ENCODE peak calls at places on chromosomes 11 and 22, in five cellular contexts. O is fibroblast of mammary gland, C is HFF-Myc, A is astrocyte of the spinal cord, P is fibroblast of pulmonary artery. M is an unnamed sample.
A peak's percentile ranks its signal among the peaks of the same experiment; 100 is the strongest.

GRCh38 chr11:106727261-106727660 is 291.0 kb downstream of the GUCY1A2 start:
- DNase-seq in O (no peak), C (no peak), A (peak; percentile 22), P (no peak), M (peak; percentile 19)

GRCh38 chr11:75597636-75598035 is 35.6 kb downstream of the SERPINH1 start:
- DNase-seq in O (peak; percentile 38), C (no peak), A (peak; percentile 17), P (peak; percentile 44), M (no peak)

GRCh38 chr11:45348729-45349128 is 62.6 kb upstream of the SYT13 start:
- DNase-seq in O (no peak), C (no peak), A (no peak), P (no peak), M (no peak)

GRCh38 chr11:133520707-133521106 is 11.6 kb downstream of the OPCML start:
- DNase-seq in O (no peak), C (no peak), A (no peak), P (no peak), M (no peak)

GRCh38 chr11:57482782-57483569 is 22.6 kb downstream of the RTN4RL2 start:
- DNase-seq in O (peak; percentile 35), C (no peak), A (no peak), P (no peak), M (no peak)

GRCh38 chr11:96219981-96220623 is 122.9 kb downstream of the MAML2 start:
- DNase-seq in O (peak; percentile 79), C (no peak), A (no peak), P (peak; percentile 75), M (no peak)

GRCh38 chr22:17969732-17970131 is 54.6 kb downstream of the MICAL3 start:
- DNase-seq in O (peak; percentile 96), C (no peak), A (peak; percentile 91), P (peak; percentile 96), M (peak; percentile 86)

GRCh38 chr11:795638-796564 is 2.2 kb downstream of the SLC25A22 start:
- DNase-seq in O (peak; percentile 94), C (no peak), A (peak; percentile 82), P (peak; percentile 73), M (no peak)

GRCh38 chr11:13717331-13717730 is 48.9 kb downstream of the FAR1 start:
- DNase-seq in O (peak; percentile 52), C (peak; percentile 39), A (peak; percentile 70), P (peak; percentile 76), M (peak; percentile 29)

GRCh38 chr22:46149493-46149997 is 781 bp upstream of the PPARA start:
- DNase-seq in O (no peak), C (no peak), A (peak; percentile 10), P (peak; percentile 10), M (no peak)

GRCh38 chr11:59859695-59860094 is 6.6 kb downstream of the TCN1 start:
- DNase-seq in O (no peak), C (no peak), A (no peak), P (no peak), M (no peak)

GRCh38 chr22:17965538-17966402 is 58.6 kb downstream of the MICAL3 start:
- DNase-seq in O (no peak), C (no peak), A (no peak), P (no peak), M (no peak)

GRCh38 chr11:66126808-66127555 is 56.9 kb downstream of the PACS1 start:
- DNase-seq in O (peak; percentile 79), C (no peak), A (peak; percentile 71), P (peak; percentile 83), M (no peak)

GRCh38 chr22:49734882-49735281 is 92.8 kb downstream of the BRD1 start:
- DNase-seq in O (no peak), C (no peak), A (no peak), P (no peak), M (no peak)

GRCh38 chr22:49736538-49736937 is 91.1 kb downstream of the BRD1 start:
- DNase-seq in O (no peak), C (no peak), A (no peak), P (no peak), M (no peak)

GRCh38 chr22:49734390-49734789 is 93.3 kb downstream of the BRD1 start:
- DNase-seq in O (no peak), C (no peak), A (no peak), P (no peak), M (no peak)

GRCh38 chr22:49737101-49737551 is 90.5 kb downstream of the BRD1 start:
- DNase-seq in O (no peak), C (no peak), A (no peak), P (no peak), M (no peak)

GRCh38 chr22:49735411-49736311 is 92.0 kb downstream of the BRD1 start:
- DNase-seq in O (no peak), C (no peak), A (no peak), P (peak; percentile 8), M (no peak)
- TF ChIP-seq CTCF in O (no peak), C (no peak), A (no peak), P (no peak), M (no peak)

DNA sequence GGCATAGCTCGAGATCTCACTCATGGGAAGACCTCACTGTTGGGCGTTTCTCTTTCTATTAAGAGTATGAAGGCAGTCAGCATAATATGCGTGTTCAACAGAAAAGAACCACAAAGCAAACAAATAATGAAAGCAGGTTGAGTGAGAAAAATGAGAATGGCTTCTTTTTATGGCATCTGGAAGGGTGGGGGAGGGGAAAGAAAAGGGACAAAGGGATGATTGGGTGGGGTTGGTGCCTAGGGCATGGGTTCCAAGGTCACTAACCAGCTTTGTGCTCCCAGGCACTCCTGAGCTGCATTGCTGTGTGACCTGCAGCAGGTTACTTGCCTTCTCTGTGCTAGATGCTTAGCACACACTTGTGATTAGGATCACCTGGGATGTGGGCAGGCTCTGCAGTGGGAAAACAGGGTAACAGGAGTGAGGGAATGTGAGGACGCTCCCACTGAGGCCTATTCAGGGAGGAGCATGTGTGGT is 74.6 kb downstream of the KIAA1671 start:
- DNase-seq in O (no peak), C (no peak), A (no peak), P (no peak), M (no peak)
- H3K4me3 ChIP-seq in O (no peak overlapping the region), C (no peak overlapping the region), A (no peak overlapping the region), P (no peak overlapping the region), M (no peak overlapping the region)

GRCh38 chr11:87317441-87317840 is 279.7 kb downstream of the TMEM135 start:
- DNase-seq in O (no peak), C (no peak), A (no peak), P (no peak), M (no peak)

GRCh38 chr11:87315229-87315628 is 277.5 kb downstream of the TMEM135 start:
- DNase-seq in O (no peak), C (no peak), A (no peak), P (no peak), M (no peak)

GRCh38 chr11:87316491-87316890 is 278.8 kb downstream of the TMEM135 start:
- DNase-seq in O (no peak), C (no peak), A (no peak), P (no peak), M (no peak)
- TF ChIP-seq CTCF in O (no peak), C (no peak), A (no peak), P (no peak), M (no peak)

GRCh38 chr11:64035581-64035980 is at the start of gene FLRT1:
- DNase-seq in O (no peak), C (no peak), A (no peak), P (no peak), M (no peak)
- H3K4me3 ChIP-seq in O (no peak within 1 kb of the TSS), C (peak within 1 kb of the TSS; percentile 18), A (no peak within 1 kb of the TSS), P (peak within 1 kb of the TSS; percentile 7), M (peak within 1 kb of the TSS; percentile 32)

GRCh38 chr22:44090571-44090905 is 66.4 kb downstream of the PARVB start:
- DNase-seq in O (no peak), C (no peak), A (no peak), P (no peak), M (no peak)

GRCh38 chr22:44089717-44090570 is 65.8 kb downstream of the PARVB start:
- DNase-seq in O (no peak), C (no peak), A (no peak), P (no peak), M (no peak)

GRCh38 chr22:44092636-44093220 is 68.6 kb downstream of the PARVB start:
- DNase-seq in O (no peak), C (no peak), A (no peak), P (no peak), M (no peak)

GRCh38 chr22:44091751-44092150 is 67.6 kb downstream of the PARVB start:
- DNase-seq in O (no peak), C (no peak), A (no peak), P (no peak), M (no peak)

DNA sequence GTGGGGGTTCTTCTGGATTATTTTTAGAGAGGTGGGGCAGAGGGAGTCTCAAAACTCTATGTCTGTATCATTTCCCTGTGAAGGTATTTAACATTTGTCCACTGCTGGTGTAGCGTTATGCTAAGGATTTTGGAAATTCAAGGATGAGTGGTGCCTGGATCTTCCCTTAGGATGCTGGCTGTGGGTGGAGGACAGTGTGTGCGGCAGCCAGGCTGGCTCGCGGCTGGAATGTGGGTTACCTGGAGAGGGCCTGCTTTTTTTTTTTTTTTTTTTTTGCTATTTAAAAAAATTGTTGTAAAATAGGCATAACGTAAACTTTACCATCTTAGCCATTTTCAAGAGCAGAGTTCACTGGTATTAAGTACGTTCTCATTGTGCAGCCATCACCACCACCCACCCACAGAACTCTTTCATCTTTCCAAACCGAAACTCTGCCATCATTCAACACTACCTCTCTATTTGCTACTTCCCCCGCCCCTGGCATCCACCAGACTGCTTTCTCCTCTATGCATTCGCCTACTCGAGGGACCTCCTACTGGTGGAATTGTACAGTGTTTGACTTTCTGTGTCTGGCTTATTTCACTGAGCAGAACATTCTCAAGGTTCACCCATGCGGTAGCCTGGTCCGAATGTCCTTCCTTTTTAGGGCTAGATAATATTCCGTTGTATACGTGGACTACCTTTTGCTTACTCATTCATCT is 67.1 kb downstream of the PARVB start:
- DNase-seq in O (peak; percentile 9), C (no peak), A (peak; percentile 10), P (peak; percentile 31), M (no peak)
- TF ChIP-seq CTCF in O (peak; percentile 29), C (peak; percentile 38), A (peak; percentile 29), P (peak; percentile 36), M (peak; percentile 56)

DNA sequence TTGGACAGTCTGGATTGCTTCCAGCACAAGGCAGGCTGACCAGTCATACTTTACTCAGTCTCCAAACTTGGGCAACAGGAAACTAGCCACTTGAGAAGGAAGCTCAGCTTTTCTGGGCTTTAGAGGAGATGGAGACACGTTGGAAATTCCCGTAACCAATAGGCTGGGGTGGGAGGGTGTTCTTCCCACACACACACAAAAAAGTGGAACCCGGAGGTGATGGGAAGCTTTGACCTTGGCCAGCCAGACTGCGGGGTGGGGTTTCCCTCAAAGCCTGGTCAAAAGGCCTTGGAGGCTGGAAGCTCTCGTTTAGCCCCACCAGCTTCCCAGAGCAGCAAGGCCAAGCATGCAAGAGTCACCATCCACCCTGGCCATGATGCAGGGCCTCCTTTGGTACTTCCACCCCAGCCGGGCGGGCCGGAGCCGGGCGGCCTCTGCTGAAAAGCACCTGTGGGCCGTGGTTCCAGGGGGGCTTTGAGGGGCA is 126.2 kb downstream of the BCR start:
- DNase-seq in O (peak; percentile 63), C (no peak), A (peak; percentile 30), P (peak; percentile 95), M (no peak)
- H3K4me3 ChIP-seq in O (no peak overlapping the region), C (no peak overlapping the region), A (no peak overlapping the region), P (peak overlapping the region; percentile 4), M (no peak overlapping the region)